ENCODE peak calls at places on chromosome 12, in seven cellular contexts. Z is endothelial cell of umbilical vein, N is lower leg skin, V is transverse colon, C is tibial nerve, K is H54, E is breast epithelium. F is an unnamed sample.

GRCh38 chr12:83161451-83161850 is 474.7 kb downstream of the TMTC2 start:
- DNase-seq in E (no peak), N (no peak), C (no peak), Z (no peak), V (no peak), K (peak; percentile 7), F (no peak)

GRCh38 chr12:112740387-112740934 is 51.1 kb upstream of the RPH3A start:
- DNase-seq in E (no peak), K (no peak), C (no peak), V (no peak), Z (no peak), N (no peak), F (no peak)

GRCh38 chr12:15393995-15394394 is 71.7 kb downstream of the PTPRO start:
- DNase-seq in E (no peak), C (no peak), K (no peak), N (no peak), V (no peak), Z (no peak), F (no peak)

GRCh38 chr12:27083861-27084271 is 1.5 kb upstream of the C12orf71 start:
- DNase-seq in N (no peak), C (no peak), Z (no peak), E (no peak), V (no peak), K (no peak), F (no peak)

GRCh38 chr12:45355750-45356149 is 139.9 kb downstream of the ANO6 start:
- DNase-seq in N (no peak), C (no peak), E (no peak), K (no peak), V (no peak), Z (no peak), F (no peak)

GRCh38 chr12:4116251-4117111 is 157.1 kb upstream of the CCND2 start:
- DNase-seq in C (no peak), N (peak; percentile 49), K (peak; percentile 39), V (peak; percentile 60), Z (peak; percentile 14), E (peak; percentile 38), F (no peak)

GRCh38 chr12:54404061-54405004 is 14.7 kb downstream of the ITGA5 start:
- DNase-seq in Z (peak; percentile 68), K (no peak), C (peak; percentile 75), N (no peak), V (peak; percentile 65), E (no peak), F (peak; percentile 84)

GRCh38 chr12:124625867-124626675 is 58.7 kb upstream of the NCOR2 start:
- DNase-seq in N (peak; percentile 98), Z (peak; percentile 91), C (peak; percentile 88), V (peak; percentile 87), K (peak; percentile 95), E (peak; percentile 50), F (peak; percentile 36)

GRCh38 chr12:97875064-97875463 is 412.5 kb downstream of the RMST start:
- DNase-seq in E (no peak), K (no peak), N (no peak), C (no peak), V (no peak), Z (no peak), F (no peak)

GRCh38 chr12:106114084-106115068 is 24.4 kb downstream of the NUAK1 start:
- DNase-seq in V (no peak), C (peak; percentile 52), N (no peak), Z (no peak), E (no peak), K (no peak), F (no peak)

GRCh38 chr12:89690925-89691324 is 17.7 kb downstream of the ATP2B1 start:
- DNase-seq in Z (no peak), C (no peak), E (no peak), K (no peak), N (no peak), V (no peak), F (no peak)

GRCh38 chr12:71872999-71873398 is 33.4 kb downstream of the TBC1D15 start:
- DNase-seq in C (no peak), K (no peak), V (no peak), Z (no peak), E (no peak), N (no peak), F (no peak)

GRCh38 chr12:21888464-21888863 is 52.8 kb downstream of the ABCC9 start:
- DNase-seq in E (no peak), K (no peak), C (no peak), V (no peak), Z (no peak), N (no peak), F (no peak)

GRCh38 chr12:113403435-113404415 is at the start of gene SDS:
- DNase-seq in N (no peak), K (no peak), E (no peak), Z (peak; percentile 43), V (peak; percentile 45), C (peak; percentile 35), F (peak; percentile 26)

DNA sequence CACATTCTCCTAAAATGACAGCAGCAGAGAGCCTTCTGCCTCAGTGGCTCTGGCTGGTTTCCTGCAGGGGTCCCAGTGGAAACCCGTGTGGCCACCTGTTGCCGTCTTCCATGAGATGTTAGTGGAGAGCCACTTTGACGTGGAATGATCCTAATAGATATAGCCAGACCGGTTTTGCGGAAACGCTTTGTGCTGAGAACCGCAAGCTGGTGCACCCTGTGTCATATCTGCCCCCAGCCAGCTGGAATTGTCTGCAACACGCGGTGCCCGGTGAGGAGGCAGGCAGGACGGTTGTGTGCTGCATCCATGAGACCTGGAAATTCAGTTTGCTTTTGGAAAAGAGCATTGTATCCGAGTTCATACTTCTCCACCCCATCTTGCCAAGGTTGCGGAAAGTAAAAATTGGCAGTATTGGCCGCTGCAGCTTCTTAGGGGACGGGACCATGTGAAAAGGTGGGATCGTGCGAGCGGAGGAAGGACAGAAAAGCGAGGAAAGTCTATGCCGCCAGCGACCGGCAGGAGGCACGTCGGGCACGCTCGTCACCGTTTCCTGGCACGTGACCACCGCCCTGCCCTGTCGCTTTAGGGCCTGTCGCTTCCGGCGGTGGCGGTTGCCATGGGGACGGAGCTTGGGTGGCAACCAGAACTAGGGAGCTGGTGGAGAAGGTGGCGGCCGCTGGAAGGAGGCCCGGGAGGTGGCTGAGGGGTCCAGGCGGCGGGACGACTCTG is at the start of gene CFAP251:
- DNase-seq in V (peak; percentile 99), K (no peak), N (peak; percentile 99), C (peak; percentile 82), Z (peak; percentile 81), E (peak; percentile 92), F (peak; percentile 96)
- TF ChIP-seq POLR2A in V (peak; percentile 34), K (no peak), N (no peak), C (no peak), Z (no peak), E (no peak), F (peak; percentile 46)

GRCh38 chr12:109573029-109573913 is at the start of the genes MMAB and MVK:
- DNase-seq in Z (peak; percentile 99), N (peak; percentile 100), K (peak; percentile 99), C (peak; percentile 98), E (peak; percentile 100), V (peak; percentile 99), F (peak; percentile 99)
- TF ChIP-seq POLR2A in Z (peak; percentile 73), N (no peak), K (peak; percentile 59), C (peak; percentile 53), E (no peak), V (peak; percentile 79), F (peak; percentile 94)

DNA sequence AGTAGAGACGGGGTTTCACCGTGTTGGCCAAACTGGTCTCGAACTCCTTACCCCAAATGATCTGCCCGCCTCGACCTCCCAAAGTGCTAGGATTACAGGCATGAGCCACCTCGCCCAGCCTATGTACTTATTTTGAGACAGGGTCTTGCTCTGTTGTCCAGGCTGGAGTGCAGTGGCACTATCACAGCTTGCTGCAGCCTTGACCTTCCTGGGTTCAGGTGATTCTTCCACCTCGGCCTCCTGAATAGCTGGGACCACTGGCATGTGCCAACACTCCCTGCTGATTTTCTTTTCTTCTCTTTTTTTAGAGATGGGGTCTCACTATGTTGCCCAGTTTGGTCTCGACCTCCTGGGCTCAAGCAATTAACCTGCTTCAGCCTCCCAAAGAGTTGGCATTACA is 14.0 kb upstream of the HNF1A start:
- DNase-seq in C (no peak), Z (no peak), E (no peak), V (no peak), N (no peak), K (no peak), F (no peak)
- TF ChIP-seq POLR2A in C (no peak), Z (no peak), E (no peak), V (no peak), N (no peak), K (no peak), F (no peak)

GRCh38 chr12:56476972-56477432 is 8.6 kb downstream of the SPRYD4 start:
- DNase-seq in N (no peak), Z (no peak), C (no peak), V (no peak), E (no peak), K (no peak), F (no peak)
- TF ChIP-seq POLR2A in N (no peak), Z (no peak), C (no peak), V (no peak), E (no peak), K (no peak), F (no peak)

DNA sequence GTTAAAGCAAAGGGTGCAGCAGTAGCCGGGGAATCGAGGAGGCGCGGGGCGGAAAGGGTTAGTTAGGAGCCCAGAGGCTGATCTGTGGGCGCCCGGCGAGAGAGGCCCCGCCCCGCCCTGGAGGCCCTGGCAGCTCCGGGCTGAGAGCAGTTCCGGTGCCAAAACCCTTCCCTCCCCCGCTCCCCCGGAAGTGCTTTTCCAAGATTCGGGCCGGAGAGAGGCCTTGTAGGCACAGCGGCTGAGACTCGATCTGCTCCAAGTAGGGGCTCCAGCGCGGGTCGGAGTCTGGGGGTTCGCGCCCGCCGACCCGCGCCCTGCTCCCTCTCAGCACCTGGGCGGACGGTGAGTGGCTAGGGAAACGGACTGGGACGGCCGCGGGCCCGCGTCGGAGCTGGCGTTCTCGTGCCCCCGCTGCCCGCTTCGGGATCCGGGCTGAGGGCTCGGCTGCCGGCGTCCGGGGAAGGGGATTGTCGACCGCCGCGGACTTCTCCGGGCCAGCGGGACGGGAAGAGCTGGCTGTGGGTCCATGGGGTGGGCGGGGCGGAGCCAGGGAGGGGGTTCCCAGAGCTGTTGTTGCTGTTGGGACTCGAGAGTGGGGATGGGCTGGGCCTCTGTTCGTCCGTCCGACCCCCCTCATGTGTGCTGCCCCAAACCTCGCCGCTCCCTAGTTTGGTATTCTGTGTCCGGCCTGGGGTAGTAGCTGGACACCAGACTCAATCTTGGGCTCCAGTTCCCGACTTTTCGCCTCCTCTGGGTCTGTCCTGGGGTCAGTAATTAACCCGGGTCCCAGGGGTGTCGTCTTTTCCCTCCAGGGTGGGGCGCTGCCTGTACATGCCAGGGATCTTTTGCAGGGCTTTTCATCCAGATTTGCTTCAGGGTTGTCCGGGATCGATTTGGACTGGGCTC is at the start of gene FRS2:
- DNase-seq in K (peak; percentile 89), V (peak; percentile 93), C (peak; percentile 86), Z (peak; percentile 88), E (peak; percentile 81), N (peak; percentile 97), F (peak; percentile 90)
- TF ChIP-seq POLR2A in K (peak; percentile 74), V (peak; percentile 85), C (peak; percentile 88), Z (peak; percentile 96), E (peak; percentile 80), N (peak; percentile 54), F (peak; percentile 79)

GRCh38 chr12:76636141-76636692 is 76.6 kb upstream of the OSBPL8 start:
- DNase-seq in K (no peak), V (no peak), E (no peak), N (no peak), Z (peak; percentile 22), C (no peak), F (peak; percentile 62)
- TF ChIP-seq POLR2A in K (no peak), V (no peak), E (no peak), N (no peak), Z (no peak), C (no peak), F (no peak)